ENCODE peak calls at places on chromosomes 7 and 10, in four cellular contexts. F is left lung, H is cardiac fibroblast, X is right lobe of liver. Z is an unnamed sample.
A peak's percentile ranks its signal among the peaks of the same experiment; 100 is the strongest.

GRCh38 chr10:132506711-132507466 is 30.7 kb upstream of the INPP5A start:
- DNase-seq in F (peak; percentile 50), H (peak; percentile 72), X (peak; percentile 44), Z (peak; percentile 57)

GRCh38 chr7:2208712-2209111 is 24.0 kb downstream of the MAD1L1 start:
- DNase-seq in F (peak; percentile 27), H (no peak), X (no peak), Z (no peak)

GRCh38 chr7:135976312-135977019 is 693 bp downstream of the MTPN start:
- DNase-seq in F (no peak), H (no peak), X (no peak), Z (no peak)

GRCh38 chr10:76150139-76150885 is 718.9 kb downstream of the LRMDA start:
- DNase-seq in F (no peak), H (peak; percentile 43), X (no peak), Z (no peak)

GRCh38 chr7:155356323-155357105 is 58.8 kb downstream of the INSIG1 start:
- DNase-seq in F (peak; percentile 32), H (no peak), X (no peak), Z (no peak)

GRCh38 chr10:13100349-13101294 is 659 bp downstream of the OPTN start:
- DNase-seq in F (peak; percentile 81), H (peak; percentile 31), X (peak; percentile 61), Z (no peak)

GRCh38 chr7:141387521-141388217 is 163.5 kb upstream of the AGK start:
- DNase-seq in F (no peak), H (no peak), X (no peak), Z (no peak)

GRCh38 chr7:127532736-127533135 is 52.7 kb downstream of the GCC1 start:
- DNase-seq in F (no peak), H (no peak), X (no peak), Z (no peak)

GRCh38 chr10:42977032-42977416 is 99.8 kb upstream of the RET start:
- DNase-seq in F (peak; percentile 50), H (no peak), X (peak; percentile 14), Z (no peak)

GRCh38 chr7:25037325-25037724 is 57.3 kb upstream of the OSBPL3 start:
- DNase-seq in F (no peak), H (peak; percentile 13), X (no peak), Z (no peak)

GRCh38 chr10:96570512-96570911 is 16.3 kb downstream of the TM9SF3 start:
- DNase-seq in F (no peak), H (no peak), X (no peak), Z (no peak)

GRCh38 chr10:103145860-103146466 is 47.1 kb downstream of the NT5C2 start:
- DNase-seq in F (no peak), H (peak; percentile 97), X (peak; percentile 92), Z (peak; percentile 81)

GRCh38 chr7:153386581-153386980 is 627.0 kb downstream of the ACTR3B start:
- DNase-seq in F (no peak), H (no peak), X (no peak), Z (no peak)

GRCh38 chr10:132660385-132660784 is 122.8 kb downstream of the INPP5A start:
- DNase-seq in F (peak; percentile 24), H (no peak), X (no peak), Z (no peak)

GRCh38 chr10:78567680-78568453 is 500.9 kb upstream of the ZMIZ1 start:
- DNase-seq in F (no peak), H (no peak), X (no peak), Z (no peak)

GRCh38 chr7:108497082-108497725 is 28.7 kb downstream of the PNPLA8 start:
- DNase-seq in F (no peak), H (peak; percentile 69), X (no peak), Z (no peak)

GRCh38 chr10:114327537-114328277 is 76.6 kb downstream of the AFAP1L2 start:
- DNase-seq in F (peak; percentile 55), H (no peak), X (no peak), Z (no peak)

GRCh38 chr10:114631678-114632417 is 26.2 kb downstream of the ABLIM1 start:
- DNase-seq in F (peak; percentile 82), H (peak; percentile 29), X (peak; percentile 91), Z (no peak)

GRCh38 chr10:92727141-92727540 is 37.4 kb downstream of the HHEX start:
- DNase-seq in F (no peak), H (no peak), X (no peak), Z (no peak)

GRCh38 chr10:92732958-92733357 is 43.2 kb downstream of the HHEX start:
- DNase-seq in F (no peak), H (no peak), X (no peak), Z (no peak)

GRCh38 chr10:92734288-92734687 is 44.5 kb downstream of the HHEX start:
- DNase-seq in F (no peak), H (no peak), X (peak; percentile 1), Z (no peak)

GRCh38 chr10:92727550-92727949 is 37.8 kb downstream of the HHEX start:
- DNase-seq in F (no peak), H (no peak), X (no peak), Z (no peak)

DNA sequence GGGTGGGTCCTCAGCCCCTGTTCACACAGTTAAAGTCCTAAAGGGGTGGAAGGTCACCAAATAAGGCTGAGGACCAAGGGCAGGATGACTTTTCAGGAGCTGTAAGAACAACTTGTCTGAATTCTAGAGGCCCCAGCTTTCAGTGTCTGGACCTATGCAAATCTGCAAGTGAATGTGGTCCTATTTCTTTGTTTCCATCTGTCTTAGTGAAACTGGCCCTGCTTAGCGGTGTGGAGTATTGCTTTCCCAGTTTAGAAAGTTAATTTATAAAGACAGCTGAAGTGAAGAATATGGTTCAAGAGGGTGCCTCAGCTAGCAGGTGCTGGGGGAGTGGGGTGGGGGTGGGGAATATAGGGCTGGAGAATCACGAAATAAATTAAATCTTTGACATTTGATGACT is 40.1 kb downstream of the HHEX start:
- DNase-seq in F (no peak), H (no peak), X (peak; percentile 3), Z (no peak)
- H3K4me3 ChIP-seq in F (no peak overlapping the region), H (no peak overlapping the region), X (no peak overlapping the region), Z (no peak overlapping the region)

GRCh38 chr10:124523301-124523871 is 61.8 kb downstream of the LHPP start:
- DNase-seq in F (peak; percentile 66), H (peak; percentile 19), X (no peak), Z (no peak)

GRCh38 chr10:124521429-124521871 is 59.8 kb downstream of the LHPP start:
- DNase-seq in F (peak; percentile 33), H (no peak), X (peak; percentile 81), Z (no peak)

GRCh38 chr10:124522131-124522902 is 60.7 kb downstream of the LHPP start:
- DNase-seq in F (peak; percentile 60), H (no peak), X (no peak), Z (no peak)

GRCh38 chr10:124523886-124524285 is 62.3 kb downstream of the LHPP start:
- DNase-seq in F (no peak), H (no peak), X (no peak), Z (peak; percentile 10)

DNA sequence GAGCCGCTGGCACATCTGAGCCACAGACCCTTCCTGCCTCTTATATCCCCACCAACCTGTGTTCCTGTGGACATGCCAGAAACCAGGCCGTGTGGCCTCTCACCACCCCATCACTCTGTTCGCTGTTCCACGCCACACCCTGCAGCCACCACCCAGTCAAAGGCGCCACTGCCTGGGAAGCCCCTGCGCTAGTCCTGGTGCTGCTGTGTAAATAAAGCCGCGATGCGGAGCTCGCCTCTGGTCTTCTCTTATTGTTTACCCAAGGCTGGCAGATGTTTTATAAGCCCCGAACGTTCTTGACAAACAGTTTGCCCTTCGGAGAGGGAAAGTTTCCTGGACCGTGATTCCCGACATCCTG is 61.3 kb downstream of the LHPP start:
- DNase-seq in F (peak; percentile 73), H (no peak), X (no peak), Z (no peak)
- H3K4me3 ChIP-seq in F (peak overlapping the region; percentile 9), H (no peak overlapping the region), X (no peak overlapping the region), Z (no peak overlapping the region)

DNA sequence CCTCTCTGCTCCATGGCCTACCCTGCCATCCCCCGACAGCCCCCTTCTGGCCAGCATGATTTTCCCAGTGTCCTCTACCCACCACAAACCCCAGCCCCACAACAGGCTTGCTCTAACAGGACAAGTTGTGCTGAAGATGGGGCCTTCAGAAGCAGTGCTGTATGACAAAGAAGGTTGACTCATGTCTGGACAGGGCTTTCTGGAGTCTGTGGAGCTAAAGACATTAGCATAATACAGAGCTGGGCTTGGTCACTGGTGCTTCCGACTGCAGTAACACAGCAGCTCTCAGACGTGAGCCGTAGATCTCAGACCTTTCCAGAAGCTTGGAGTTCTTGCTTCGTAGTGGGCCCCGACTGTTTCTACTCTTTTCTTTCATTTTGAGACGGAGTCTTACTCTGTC is 100.5 kb downstream of the GTF2IRD1 start:
- DNase-seq in F (no peak), H (no peak), X (no peak), Z (no peak)
- H3K4me3 ChIP-seq in F (no peak overlapping the region), H (no peak overlapping the region), X (no peak overlapping the region), Z (no peak overlapping the region)

GRCh38 chr7:156617215-156617614 is 23.4 kb upstream of the RNF32 start:
- DNase-seq in F (no peak), H (no peak), X (no peak), Z (no peak)

GRCh38 chr7:156614434-156615264 is 25.9 kb upstream of the RNF32 start:
- DNase-seq in F (no peak), H (no peak), X (peak; percentile 78), Z (no peak)

GRCh38 chr7:156618791-156619367 is 21.7 kb upstream of the RNF32 start:
- DNase-seq in F (no peak), H (no peak), X (no peak), Z (no peak)

GRCh38 chr7:156618078-156618790 is 22.3 kb upstream of the RNF32 start:
- DNase-seq in F (no peak), H (no peak), X (no peak), Z (no peak)

GRCh38 chr7:156616269-156617202 is 24.0 kb upstream of the RNF32 start:
- DNase-seq in F (no peak), H (no peak), X (peak; percentile 77), Z (no peak)
- H3K4me3 ChIP-seq in F (peak overlapping the region; percentile 35), H (no peak overlapping the region), X (peak overlapping the region; percentile 59), Z (no peak overlapping the region)

GRCh38 chr10:102134416-102134815 is 1.6 kb downstream of the PPRC1 start:
- DNase-seq in F (no peak), H (no peak), X (no peak), Z (no peak)

GRCh38 chr10:102132563-102133372 is at the start of gene PPRC1:
- DNase-seq in F (peak; percentile 99), H (peak; percentile 99), X (peak; percentile 99), Z (peak; percentile 96)

GRCh38 chr10:102131286-102132170 is 1.3 kb upstream of the PPRC1 start:
- DNase-seq in F (no peak), H (no peak), X (no peak), Z (no peak)

GRCh38 chr10:102133373-102134195 is 744 bp downstream of the PPRC1 start:
- DNase-seq in F (peak; percentile 90), H (peak; percentile 83), X (peak; percentile 69), Z (no peak)

DNA sequence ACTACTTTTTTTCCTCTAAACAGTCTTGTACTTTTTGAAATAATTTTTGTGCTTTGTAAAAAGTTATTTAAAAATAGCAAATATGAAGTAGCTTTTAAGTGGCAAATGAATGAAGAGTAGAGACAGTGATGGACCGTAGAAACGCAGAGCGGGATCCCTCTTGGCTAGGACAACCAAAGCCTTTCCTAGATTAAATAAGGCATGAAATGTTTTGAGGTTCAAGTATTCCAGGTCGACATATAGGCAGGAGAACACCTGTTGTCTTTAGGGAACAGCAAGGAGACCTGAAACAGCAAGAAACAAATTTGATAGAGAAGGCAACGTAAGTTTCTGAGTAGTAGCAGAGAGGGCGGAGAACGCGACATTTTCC is 662 bp upstream of the PPRC1 start:
- DNase-seq in F (no peak), H (no peak), X (no peak), Z (no peak)
- H3K4me3 ChIP-seq in F (peak overlapping the region; percentile 88), H (no peak overlapping the region), X (peak overlapping the region; percentile 97), Z (peak overlapping the region; percentile 91)

Z was measured in AG09309.